ENCODE peak calls at places on chromosomes 6 and 20, in seven cellular contexts. Q is Panc1; A is uterus; J is Karpas-422; B is effector memory CD4-positive, alpha-beta T cell; N is colonic mucosa; W is ovary. O is an unnamed sample. For H3K4me1, the result is how much of the 10 kb centered on the place peaks cover.

GRCh38 chr6:36874016-36874442 is 574 bp downstream of the PPIL1 start:
- DNase-seq in W (no peak), Q (no peak), N (peak), B (no peak), J (peak), A (no peak), O (no peak)

GRCh38 chr6:170174771-170175643 is 115.9 kb downstream of the DLL1 start:
- DNase-seq in Q (no peak), J (peak), W (peak), A (no peak), N (peak), B (no peak), O (no peak)

GRCh38 chr6:145863396-145863795 is 48.8 kb upstream of the FBXO30 start:
- DNase-seq in W (no peak), J (peak), B (no peak), N (no peak), Q (no peak), A (no peak), O (no peak)

GRCh38 chr20:13990465-13990864 is at the start of gene SEL1L2:
- DNase-seq in J (no peak), W (no peak), B (no peak), A (no peak), N (no peak), Q (no peak), O (no peak)

GRCh38 chr20:34179636-34180360 is 61.4 kb upstream of the ASIP start:
- DNase-seq in Q (no peak), B (no peak), J (no peak), A (no peak), W (no peak), N (no peak), O (no peak)

GRCh38 chr6:26019261-26019845 is 56.8 kb downstream of the TRIM38 start:
- DNase-seq in W (peak), N (no peak), J (no peak), B (no peak), A (no peak), Q (no peak), O (no peak)

GRCh38 chr6:170184324-170184723 is 106.6 kb downstream of the DLL1 start:
- DNase-seq in W (no peak), A (no peak), N (peak), B (no peak), J (no peak), Q (no peak), O (no peak)

GRCh38 chr6:34836008-34836407 is 44.1 kb downstream of the BLTP3A start:
- DNase-seq in Q (no peak), N (no peak), B (no peak), J (no peak), W (no peak), A (no peak), O (no peak)

GRCh38 chr6:127879685-127880084 is 21.2 kb downstream of the THEMIS start:
- DNase-seq in N (no peak), A (no peak), W (no peak), J (no peak), B (no peak), Q (no peak), O (no peak)

GRCh38 chr20:35583636-35584560 is 31.7 kb upstream of the SPAG4 start:
- DNase-seq in N (no peak), B (no peak), J (no peak), A (no peak), W (no peak), Q (no peak), O (no peak)

GRCh38 chr6:82246370-82246769 is 1.2 kb downstream of the IBTK start:
- DNase-seq in N (no peak), B (no peak), J (no peak), A (no peak), W (peak), Q (no peak), O (no peak)

GRCh38 chr6:147930743-147931142 is 411.9 kb upstream of the SASH1 start:
- DNase-seq in W (no peak), A (no peak), N (no peak), B (no peak), Q (no peak), J (peak), O (no peak)

GRCh38 chr20:25012616-25013189 is 20.2 kb upstream of the APMAP start:
- DNase-seq in Q (no peak), N (no peak), B (no peak), A (no peak), J (no peak), W (no peak), O (no peak)

GRCh38 chr6:148530394-148530923 is 187.8 kb downstream of the SASH1 start:
- DNase-seq in Q (no peak), N (no peak), B (no peak), A (no peak), W (no peak), J (peak), O (no peak)

DNA sequence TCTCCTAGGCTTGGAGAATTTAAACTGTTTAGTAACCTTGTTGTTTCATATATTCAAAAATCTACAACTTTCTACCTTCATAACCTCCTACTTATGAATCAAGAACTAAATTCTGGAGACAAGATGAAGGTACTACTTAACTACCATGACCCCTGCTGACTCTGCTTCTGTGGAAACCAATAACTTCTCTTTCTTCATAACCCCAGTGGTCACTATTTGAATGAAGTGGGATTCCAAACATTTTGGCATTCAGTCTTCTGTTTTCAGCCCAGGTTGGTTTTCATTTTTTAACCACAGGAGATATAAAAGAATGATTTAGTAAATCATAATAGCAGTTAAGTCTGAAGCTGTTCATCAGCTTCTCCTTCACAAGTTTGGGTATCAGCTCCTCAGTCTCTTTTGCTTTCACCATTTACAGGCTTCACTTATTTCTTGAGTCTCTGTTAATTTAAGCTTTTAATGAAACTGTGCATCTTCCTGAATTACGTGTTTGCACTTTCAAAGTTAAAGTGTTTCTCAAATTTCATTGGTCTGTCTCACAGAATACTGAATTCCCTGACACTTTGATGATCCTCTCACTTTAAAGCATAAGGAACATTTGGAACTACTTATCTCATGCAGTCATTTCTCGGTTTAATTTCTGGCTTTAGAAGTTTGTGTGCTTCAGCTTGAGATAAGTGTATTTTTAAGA is 9.5 kb downstream of the SENP6 start:
- DNase-seq in A (no peak), B (no peak), J (no peak), N (no peak), W (no peak), Q (no peak), O (no peak)
- H3K4me1 ChIP-seq in A (under half), B (under half), J (half or more), N (under half), W (under half), Q (under half), O (half or more)

GRCh38 chr20:32985596-32985995 is 18.6 kb downstream of the SUN5 start:
- DNase-seq in N (no peak), B (no peak), W (no peak), A (no peak), J (no peak), Q (no peak), O (no peak)

GRCh38 chr20:32984196-32984595 is 20.0 kb downstream of the SUN5 start:
- DNase-seq in Q (no peak), J (no peak), N (no peak), B (no peak), A (no peak), W (no peak), O (no peak)

GRCh38 chr20:32983459-32984112 is 20.6 kb downstream of the SUN5 start:
- DNase-seq in W (no peak), J (no peak), A (no peak), B (no peak), Q (no peak), N (no peak), O (no peak)

GRCh38 chr20:32986331-32986966 is 17.8 kb downstream of the SUN5 start:
- DNase-seq in B (no peak), J (no peak), Q (no peak), W (no peak), N (no peak), A (no peak), O (no peak)

GRCh38 chr20:32984631-32985354 is 19.4 kb downstream of the SUN5 start:
- DNase-seq in A (no peak), W (no peak), B (no peak), J (no peak), N (no peak), Q (no peak), O (no peak)
- H3K27ac ChIP-seq in A (no peak), W (no peak), B (no peak), J (no peak), N (no peak), Q (no peak), O (no peak)

GRCh38 chr20:62625921-62626547 is 16.3 kb upstream of the SLCO4A1 start:
- DNase-seq in Q (no peak), J (no peak), N (no peak), W (peak), A (no peak), B (no peak), O (no peak)
- H3K4me1 ChIP-seq in Q (half or more), J (under half), N (under half), W (under half), A (under half), B (under half), O (under half)

GRCh38 chr20:43955244-43956191 is 40.9 kb downstream of the TOX2 start:
- DNase-seq in J (peak), Q (peak), W (no peak), A (no peak), N (no peak), B (peak), O (peak)
- H3K27ac ChIP-seq in J (peak), Q (peak), W (no peak), A (no peak), N (no peak), B (no peak), O (no peak)